ENCODE peak calls at places on chromosomes 12 and 14, in six cellular contexts. One of them, this sample, is unnamed.

GRCh38 chr12:58967551-58967950 is 47.2 kb upstream of the LRIG3 start:
- DNase-seq in left ventricle myocardium inferior: no peak
- DNase-seq in GM23338: no peak
- DNase-seq in astrocyte of the spinal cord: no peak
- DNase-seq in upper lobe of right lung: no peak
- DNase-seq in lower leg skin: no peak
- DNase-seq in this sample: peak; percentile 73

GRCh38 chr14:71387753-71388152 is 480.5 kb downstream of the PCNX1 start:
- DNase-seq in left ventricle myocardium inferior: no peak
- DNase-seq in GM23338: no peak
- DNase-seq in astrocyte of the spinal cord: no peak
- DNase-seq in upper lobe of right lung: no peak
- DNase-seq in lower leg skin: no peak
- DNase-seq in this sample: no peak

GRCh38 chr12:13099066-13099909 is 4.2 kb downstream of the GSG1 start:
- DNase-seq in left ventricle myocardium inferior: no peak
- DNase-seq in GM23338: no peak
- DNase-seq in astrocyte of the spinal cord: peak; percentile 6
- DNase-seq in upper lobe of right lung: no peak
- DNase-seq in lower leg skin: no peak
- DNase-seq in this sample: peak; percentile 56

GRCh38 chr14:106807493-106807892 is 1281.1 kb downstream of the TMEM121 start:
- DNase-seq in left ventricle myocardium inferior: no peak
- DNase-seq in GM23338: no peak
- DNase-seq in astrocyte of the spinal cord: no peak
- DNase-seq in upper lobe of right lung: no peak
- DNase-seq in lower leg skin: no peak
- DNase-seq in this sample: no peak

GRCh38 chr12:6180300-6181051 is 19.7 kb upstream of the CD9 start:
- DNase-seq in left ventricle myocardium inferior: peak; percentile 57
- DNase-seq in GM23338: no peak
- DNase-seq in astrocyte of the spinal cord: peak; percentile 75
- DNase-seq in upper lobe of right lung: peak; percentile 76
- DNase-seq in lower leg skin: peak; percentile 92
- DNase-seq in this sample: peak; percentile 68

GRCh38 chr12:9404469-9405260 is 196.5 kb upstream of the PZP start:
- DNase-seq in left ventricle myocardium inferior: no peak
- DNase-seq in GM23338: no peak
- DNase-seq in astrocyte of the spinal cord: no peak
- DNase-seq in upper lobe of right lung: no peak
- DNase-seq in lower leg skin: no peak
- DNase-seq in this sample: no peak

GRCh38 chr14:64826845-64827244 is 52.9 kb downstream of the SPTB start:
- DNase-seq in left ventricle myocardium inferior: no peak
- DNase-seq in GM23338: no peak
- DNase-seq in astrocyte of the spinal cord: no peak
- DNase-seq in upper lobe of right lung: no peak
- DNase-seq in lower leg skin: peak; percentile 50
- DNase-seq in this sample: peak; percentile 34

GRCh38 chr14:24246765-24247212 is 4.4 kb upstream of the TINF2 start:
- DNase-seq in left ventricle myocardium inferior: no peak
- DNase-seq in GM23338: no peak
- DNase-seq in astrocyte of the spinal cord: no peak
- DNase-seq in upper lobe of right lung: peak; percentile 10
- DNase-seq in lower leg skin: peak; percentile 49
- DNase-seq in this sample: no peak

GRCh38 chr12:19489168-19489567 is 49.9 kb downstream of the AEBP2 start:
- DNase-seq in left ventricle myocardium inferior: no peak
- DNase-seq in GM23338: no peak
- DNase-seq in astrocyte of the spinal cord: no peak
- DNase-seq in upper lobe of right lung: no peak
- DNase-seq in lower leg skin: no peak
- DNase-seq in this sample: no peak

GRCh38 chr12:6790496-6791150 is 1.3 kb downstream of the CD4 start:
- DNase-seq in left ventricle myocardium inferior: no peak
- DNase-seq in GM23338: no peak
- DNase-seq in astrocyte of the spinal cord: no peak
- DNase-seq in upper lobe of right lung: no peak
- DNase-seq in lower leg skin: no peak
- DNase-seq in this sample: no peak

GRCh38 chr14:92607702-92608429 is 94.3 kb downstream of the RIN3 start:
- DNase-seq in left ventricle myocardium inferior: no peak
- DNase-seq in GM23338: no peak
- DNase-seq in astrocyte of the spinal cord: peak; percentile 79
- DNase-seq in upper lobe of right lung: no peak
- DNase-seq in lower leg skin: no peak
- DNase-seq in this sample: peak; percentile 73

GRCh38 chr14:94368956-94369355 is 19.4 kb downstream of the SERPINA1 start:
- DNase-seq in left ventricle myocardium inferior: no peak
- DNase-seq in GM23338: no peak
- DNase-seq in astrocyte of the spinal cord: no peak
- DNase-seq in upper lobe of right lung: no peak
- DNase-seq in lower leg skin: no peak
- DNase-seq in this sample: no peak

GRCh38 chr14:54226558-54226957 is 170.2 kb upstream of the CDKN3 start:
- DNase-seq in left ventricle myocardium inferior: no peak
- DNase-seq in GM23338: no peak
- DNase-seq in astrocyte of the spinal cord: no peak
- DNase-seq in upper lobe of right lung: no peak
- DNase-seq in lower leg skin: no peak
- DNase-seq in this sample: no peak

GRCh38 chr14:74704656-74705055 is 8.2 kb downstream of the AREL1 start:
- DNase-seq in left ventricle myocardium inferior: no peak
- DNase-seq in GM23338: no peak
- DNase-seq in astrocyte of the spinal cord: no peak
- DNase-seq in upper lobe of right lung: no peak
- DNase-seq in lower leg skin: no peak
- DNase-seq in this sample: no peak

GRCh38 chr12:114186241-114187002 is 219.5 kb downstream of the TBX5 start:
- DNase-seq in left ventricle myocardium inferior: no peak
- DNase-seq in GM23338: peak; percentile 77
- DNase-seq in astrocyte of the spinal cord: no peak
- DNase-seq in upper lobe of right lung: no peak
- DNase-seq in lower leg skin: peak; percentile 53
- DNase-seq in this sample: no peak

DNA sequence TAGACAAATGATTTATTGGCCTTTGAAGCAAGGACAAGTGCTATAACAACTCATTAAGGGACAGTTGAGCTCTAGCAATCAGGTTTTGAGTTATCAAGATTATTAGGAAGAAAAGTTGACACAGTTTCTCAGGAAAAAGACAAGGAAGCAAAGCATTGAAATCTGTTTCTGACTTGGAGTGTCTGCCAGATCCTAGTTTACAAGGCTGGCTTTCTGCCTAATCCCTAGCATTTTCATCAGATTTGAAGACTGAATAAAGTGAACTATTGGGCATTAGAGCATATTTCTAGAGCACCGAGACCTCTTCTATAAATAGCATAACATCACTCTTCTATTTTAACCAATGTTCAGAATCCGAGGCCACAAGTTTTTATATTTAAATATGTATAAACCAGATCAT is 7.0 kb downstream of the SYT1 start:
- DNase-seq in left ventricle myocardium inferior: no peak
- DNase-seq in GM23338: no peak
- DNase-seq in astrocyte of the spinal cord: no peak
- DNase-seq in upper lobe of right lung: no peak
- DNase-seq in lower leg skin: no peak
- DNase-seq in this sample: no peak
- H3K4me3 ChIP-seq in left ventricle myocardium inferior: no peak overlapping the region
- H3K4me3 ChIP-seq in GM23338: no peak overlapping the region
- H3K4me3 ChIP-seq in astrocyte of the spinal cord: no peak overlapping the region
- H3K4me3 ChIP-seq in upper lobe of right lung: no peak overlapping the region
- H3K4me3 ChIP-seq in lower leg skin: no peak overlapping the region
- H3K4me3 ChIP-seq in this sample: no peak overlapping the region

GRCh38 chr12:82954064-82954463 is 267.4 kb downstream of the TMTC2 start:
- DNase-seq in left ventricle myocardium inferior: no peak
- DNase-seq in GM23338: peak; percentile 14
- DNase-seq in astrocyte of the spinal cord: no peak
- DNase-seq in upper lobe of right lung: no peak
- DNase-seq in lower leg skin: no peak
- DNase-seq in this sample: no peak

GRCh38 chr12:82953397-82953796 is 266.7 kb downstream of the TMTC2 start:
- DNase-seq in left ventricle myocardium inferior: no peak
- DNase-seq in GM23338: no peak
- DNase-seq in astrocyte of the spinal cord: no peak
- DNase-seq in upper lobe of right lung: no peak
- DNase-seq in lower leg skin: no peak
- DNase-seq in this sample: no peak

GRCh38 chr12:82952946-82953345 is 266.2 kb downstream of the TMTC2 start:
- DNase-seq in left ventricle myocardium inferior: no peak
- DNase-seq in GM23338: peak; percentile 14
- DNase-seq in astrocyte of the spinal cord: no peak
- DNase-seq in upper lobe of right lung: no peak
- DNase-seq in lower leg skin: no peak
- DNase-seq in this sample: peak; percentile 49

GRCh38 chr12:82954572-82954971 is 267.9 kb downstream of the TMTC2 start:
- DNase-seq in left ventricle myocardium inferior: no peak
- DNase-seq in GM23338: no peak
- DNase-seq in astrocyte of the spinal cord: no peak
- DNase-seq in upper lobe of right lung: no peak
- DNase-seq in lower leg skin: no peak
- DNase-seq in this sample: no peak

DNA sequence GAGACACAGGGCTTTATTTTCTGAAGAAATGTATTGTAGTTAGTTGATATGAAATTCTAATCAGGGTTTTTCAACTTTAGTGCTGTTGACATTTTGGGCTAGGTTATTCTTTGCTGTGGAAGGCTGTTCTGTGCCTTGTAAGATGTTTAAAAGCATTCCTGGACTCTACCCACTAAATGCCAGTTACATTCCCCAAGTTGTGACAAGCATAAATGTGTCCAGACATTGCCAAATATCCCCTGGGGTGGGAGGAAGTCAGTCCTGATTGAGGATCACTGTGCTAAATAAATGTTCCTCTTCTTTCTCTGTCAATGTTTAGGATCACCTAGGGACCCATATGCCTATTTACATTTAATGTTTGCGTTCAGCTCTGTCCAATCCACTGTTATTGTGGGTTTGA is 268.3 kb downstream of the TMTC2 start:
- DNase-seq in left ventricle myocardium inferior: no peak
- DNase-seq in GM23338: no peak
- DNase-seq in astrocyte of the spinal cord: no peak
- DNase-seq in upper lobe of right lung: no peak
- DNase-seq in lower leg skin: no peak
- DNase-seq in this sample: peak; percentile 64
- TF ChIP-seq CTCF in left ventricle myocardium inferior: no peak
- TF ChIP-seq CTCF in GM23338: no peak
- TF ChIP-seq CTCF in astrocyte of the spinal cord: no peak
- TF ChIP-seq CTCF in upper lobe of right lung: no peak
- TF ChIP-seq CTCF in lower leg skin: no peak
- TF ChIP-seq CTCF in this sample: no peak

GRCh38 chr14:22466520-22466919 is 122.5 kb downstream of the DAD1 start:
- DNase-seq in left ventricle myocardium inferior: no peak
- DNase-seq in GM23338: no peak
- DNase-seq in astrocyte of the spinal cord: peak; percentile 74
- DNase-seq in upper lobe of right lung: no peak
- DNase-seq in lower leg skin: no peak
- DNase-seq in this sample: peak; percentile 71

GRCh38 chr14:22465201-22465835 is 123.7 kb downstream of the DAD1 start:
- DNase-seq in left ventricle myocardium inferior: no peak
- DNase-seq in GM23338: no peak
- DNase-seq in astrocyte of the spinal cord: peak; percentile 41
- DNase-seq in upper lobe of right lung: no peak
- DNase-seq in lower leg skin: no peak
- DNase-seq in this sample: peak; percentile 26

GRCh38 chr14:22464422-22465142 is 124.4 kb downstream of the DAD1 start:
- DNase-seq in left ventricle myocardium inferior: no peak
- DNase-seq in GM23338: no peak
- DNase-seq in astrocyte of the spinal cord: no peak
- DNase-seq in upper lobe of right lung: no peak
- DNase-seq in lower leg skin: no peak
- DNase-seq in this sample: no peak

GRCh38 chr14:22462923-22463322 is 126.1 kb downstream of the DAD1 start:
- DNase-seq in left ventricle myocardium inferior: no peak
- DNase-seq in GM23338: no peak
- DNase-seq in astrocyte of the spinal cord: no peak
- DNase-seq in upper lobe of right lung: no peak
- DNase-seq in lower leg skin: no peak
- DNase-seq in this sample: no peak

GRCh38 chr14:22463763-22464173 is 125.3 kb downstream of the DAD1 start:
- DNase-seq in left ventricle myocardium inferior: peak; percentile 30
- DNase-seq in GM23338: no peak
- DNase-seq in astrocyte of the spinal cord: no peak
- DNase-seq in upper lobe of right lung: no peak
- DNase-seq in lower leg skin: no peak
- DNase-seq in this sample: no peak
- H3K4me3 ChIP-seq in left ventricle myocardium inferior: no peak overlapping the region
- H3K4me3 ChIP-seq in GM23338: no peak overlapping the region
- H3K4me3 ChIP-seq in astrocyte of the spinal cord: no peak overlapping the region
- H3K4me3 ChIP-seq in upper lobe of right lung: no peak overlapping the region
- H3K4me3 ChIP-seq in lower leg skin: no peak overlapping the region
- H3K4me3 ChIP-seq in this sample: no peak overlapping the region

DNA sequence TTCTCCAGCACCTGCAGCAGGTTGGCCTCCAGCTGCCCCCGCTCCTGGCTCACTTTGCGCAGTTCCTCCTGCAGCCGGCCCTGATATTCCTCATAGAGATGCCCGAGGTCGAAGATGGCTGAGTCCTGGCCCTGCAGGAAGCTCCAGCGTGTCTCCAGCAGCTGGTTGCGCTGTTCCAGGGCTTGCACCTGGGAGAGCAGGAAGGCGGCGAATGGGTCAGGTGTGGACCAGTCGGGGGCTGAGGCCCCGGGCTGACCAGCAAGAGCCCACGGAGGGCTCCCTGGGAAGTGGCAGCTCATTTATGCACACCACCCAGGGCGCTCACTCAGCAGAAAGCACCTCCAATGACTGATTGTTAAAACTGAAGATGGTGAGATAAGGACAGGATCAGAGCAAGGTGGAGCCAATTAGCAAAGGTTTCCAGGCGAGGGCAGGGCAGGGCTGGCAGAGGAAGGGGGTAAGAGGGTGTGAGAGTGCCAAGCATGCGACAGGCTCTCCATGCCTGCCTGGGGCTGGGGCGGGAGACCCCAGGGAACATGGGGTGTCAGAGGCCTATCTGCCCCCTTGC is 6.3 kb downstream of the KRT80 start:
- DNase-seq in left ventricle myocardium inferior: no peak
- DNase-seq in GM23338: no peak
- DNase-seq in astrocyte of the spinal cord: no peak
- DNase-seq in upper lobe of right lung: no peak
- DNase-seq in lower leg skin: no peak
- DNase-seq in this sample: no peak
- TF ChIP-seq CTCF in left ventricle myocardium inferior: no peak
- TF ChIP-seq CTCF in GM23338: no peak
- TF ChIP-seq CTCF in astrocyte of the spinal cord: no peak
- TF ChIP-seq CTCF in upper lobe of right lung: no peak
- TF ChIP-seq CTCF in lower leg skin: no peak
- TF ChIP-seq CTCF in this sample: no peak

DNA sequence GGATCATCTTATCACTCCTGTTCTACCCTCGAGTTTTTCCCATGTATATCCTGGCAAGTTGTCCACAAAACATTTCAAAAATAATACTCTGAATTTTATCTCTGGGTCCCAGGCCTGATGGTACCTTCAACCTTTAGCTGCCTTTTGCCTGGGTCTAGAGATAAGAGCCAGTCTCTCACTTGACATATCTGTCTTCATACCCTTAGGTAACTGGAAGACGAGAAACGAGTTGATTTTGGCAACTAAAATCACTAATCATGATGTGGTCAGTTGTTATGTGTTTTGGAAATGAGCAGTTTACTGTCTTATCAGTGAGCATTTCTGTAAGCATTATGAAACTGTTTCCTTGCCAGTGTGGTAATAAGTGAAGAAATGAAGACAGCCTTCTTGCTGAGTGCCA is 6.3 kb downstream of the RNF10 start:
- DNase-seq in left ventricle myocardium inferior: no peak
- DNase-seq in GM23338: no peak
- DNase-seq in astrocyte of the spinal cord: no peak
- DNase-seq in upper lobe of right lung: no peak
- DNase-seq in lower leg skin: no peak
- DNase-seq in this sample: no peak
- H3K4me3 ChIP-seq in left ventricle myocardium inferior: no peak overlapping the region
- H3K4me3 ChIP-seq in GM23338: no peak overlapping the region
- H3K4me3 ChIP-seq in astrocyte of the spinal cord: no peak overlapping the region
- H3K4me3 ChIP-seq in upper lobe of right lung: no peak overlapping the region
- H3K4me3 ChIP-seq in lower leg skin: no peak overlapping the region
- H3K4me3 ChIP-seq in this sample: no peak overlapping the region

This sample was measured in epithelial cell of esophagus.